ENCODE peak calls at places on chromosomes 13 and 19, in seven cellular contexts. X is neural crest cell, R is BJ, A is psoas muscle, T is mesothelial cell of epicardium, J is breast epithelium, W is RWPE2. O is an unnamed sample.

GRCh38 chr19:16330368-16330801 is 5.8 kb downstream of the KLF2 start:
- DNase-seq in R (no peak), A (peak; percentile 84), W (peak; percentile 98), T (no peak), J (peak; percentile 63), X (no peak), O (no peak)

GRCh38 chr13:40662866-40663265 is 3.6 kb downstream of the FOXO1 start:
- DNase-seq in X (no peak), J (no peak), R (no peak), A (no peak), T (no peak), W (no peak), O (no peak)

GRCh38 chr13:89150362-89150761 is 1479.2 kb downstream of the SLITRK5 start:
- DNase-seq in W (no peak), T (no peak), X (no peak), J (no peak), A (no peak), R (no peak), O (no peak)

GRCh38 chr13:112897956-112898785 is 70.8 kb upstream of the MCF2L start:
- DNase-seq in T (no peak), A (peak; percentile 39), J (peak; percentile 46), R (no peak), W (peak; percentile 47), X (no peak), O (no peak)

GRCh38 chr13:93249259-93249917 is 22.8 kb downstream of the GPC6 start:
- DNase-seq in T (no peak), W (peak; percentile 66), A (no peak), R (no peak), J (no peak), X (no peak), O (no peak)

GRCh38 chr13:101455863-101456262 is 3.4 kb downstream of the ITGBL1 start:
- DNase-seq in A (no peak), J (no peak), T (no peak), W (no peak), X (no peak), R (peak; percentile 78), O (no peak)

GRCh38 chr13:110352735-110353134 is 45.7 kb downstream of the COL4A2 start:
- DNase-seq in W (no peak), X (no peak), T (no peak), J (no peak), R (no peak), A (no peak), O (no peak)

GRCh38 chr13:30301827-30302226 is 5.5 kb downstream of the KATNAL1 start:
- DNase-seq in A (no peak), W (no peak), X (no peak), T (no peak), R (no peak), J (no peak), O (no peak)

GRCh38 chr19:3057275-3057714 is 5.0 kb downstream of the TLE5 start:
- DNase-seq in A (peak; percentile 97), J (peak; percentile 95), T (no peak), R (no peak), X (no peak), W (no peak), O (no peak)

GRCh38 chr13:105118577-105118976 is 1416.9 kb downstream of the EFNB2 start:
- DNase-seq in J (no peak), W (no peak), R (no peak), A (no peak), X (no peak), T (no peak), O (no peak)
- TF ChIP-seq CTCF in J (no peak), W (no peak), R (no peak), A (no peak), X (no peak), T (no peak), O (no peak)

DNA sequence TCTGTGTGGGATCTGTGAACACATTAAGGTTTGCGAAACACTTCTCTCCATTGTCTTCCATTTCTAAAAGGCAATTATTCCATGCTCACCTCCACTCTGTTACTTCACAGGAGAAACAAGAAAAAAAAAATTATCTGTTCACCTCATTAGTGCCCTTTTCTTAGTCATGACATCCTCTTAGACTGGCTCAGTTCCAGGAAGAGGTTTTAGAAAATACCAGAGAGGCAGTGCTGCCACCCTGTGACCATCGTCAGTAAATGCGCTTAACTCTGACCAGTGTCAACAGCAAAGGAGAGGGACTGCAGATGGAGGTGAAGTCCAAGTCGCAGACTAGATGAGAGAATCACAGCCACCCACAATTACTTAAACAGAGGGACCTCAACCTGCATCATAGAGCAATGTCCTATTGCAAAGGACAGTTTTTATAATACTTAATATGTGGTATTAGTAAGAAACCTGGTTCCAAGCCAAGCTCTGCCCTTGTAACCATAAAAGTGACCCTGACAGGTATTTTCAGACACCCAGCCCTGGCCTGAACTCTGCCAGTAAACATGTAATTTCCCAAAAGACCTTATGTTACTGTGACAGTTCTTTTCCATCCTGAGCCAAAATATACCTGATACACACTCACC is 19.4 kb downstream of the CEACAM21 start:
- DNase-seq in W (no peak), T (no peak), J (no peak), X (peak; percentile 19), A (peak; percentile 61), R (peak; percentile 12), O (peak; percentile 32)
- TF ChIP-seq CTCF in W (peak; percentile 77), T (no peak), J (no peak), X (peak; percentile 65), A (peak; percentile 28), R (peak; percentile 64), O (peak; percentile 61)

DNA sequence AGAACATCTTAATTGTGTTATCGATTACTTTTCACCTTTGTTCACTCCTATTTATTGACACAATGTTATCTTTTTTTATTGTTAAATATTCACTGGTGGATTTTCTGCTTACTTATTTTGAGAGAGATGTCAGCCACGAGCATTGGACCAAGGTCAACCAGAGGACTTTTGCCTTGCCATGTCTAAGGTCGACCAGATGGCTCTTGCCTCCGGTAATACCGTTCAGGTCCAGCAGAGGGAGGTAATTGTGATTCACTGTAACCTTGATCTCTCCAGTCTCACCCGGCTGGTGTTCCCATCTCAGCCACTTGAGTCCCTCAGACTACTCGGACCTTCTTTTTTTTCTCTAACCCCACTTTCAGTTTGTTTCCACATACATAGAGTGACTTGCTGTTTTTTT is 1438.1 kb downstream of the UQCRFS1 start:
- DNase-seq in J (no peak), A (no peak), X (no peak), R (no peak), W (no peak), T (no peak), O (peak; percentile 73)
- TF ChIP-seq CTCF in J (no peak), A (no peak), X (no peak), R (peak; percentile 24), W (no peak), T (no peak), O (no peak)

GRCh38 chr19:23758187-23759074 is at the start of gene ZNF681:
- DNase-seq in W (peak; percentile 87), X (peak; percentile 75), A (peak; percentile 90), J (peak; percentile 89), T (peak; percentile 75), R (peak; percentile 38), O (peak; percentile 96)
- TF ChIP-seq CTCF in W (no peak), X (peak; percentile 48), A (no peak), J (no peak), T (no peak), R (peak; percentile 2), O (peak; percentile 25)

GRCh38 chr13:33256148-33256547 is 29.4 kb downstream of the STARD13 start:
- DNase-seq in W (no peak), R (no peak), T (no peak), J (no peak), A (no peak), X (no peak), O (no peak)

GRCh38 chr13:33260168-33261098 is 25.1 kb downstream of the STARD13 start:
- DNase-seq in A (no peak), W (no peak), T (no peak), R (no peak), X (no peak), J (no peak), O (no peak)

GRCh38 chr13:33259296-33259695 is 26.3 kb downstream of the STARD13 start:
- DNase-seq in W (no peak), T (no peak), R (no peak), A (no peak), X (no peak), J (no peak), O (no peak)

GRCh38 chr13:33258437-33259193 is 26.9 kb downstream of the STARD13 start:
- DNase-seq in X (no peak), J (no peak), W (no peak), T (no peak), A (no peak), R (no peak), O (no peak)

DNA sequence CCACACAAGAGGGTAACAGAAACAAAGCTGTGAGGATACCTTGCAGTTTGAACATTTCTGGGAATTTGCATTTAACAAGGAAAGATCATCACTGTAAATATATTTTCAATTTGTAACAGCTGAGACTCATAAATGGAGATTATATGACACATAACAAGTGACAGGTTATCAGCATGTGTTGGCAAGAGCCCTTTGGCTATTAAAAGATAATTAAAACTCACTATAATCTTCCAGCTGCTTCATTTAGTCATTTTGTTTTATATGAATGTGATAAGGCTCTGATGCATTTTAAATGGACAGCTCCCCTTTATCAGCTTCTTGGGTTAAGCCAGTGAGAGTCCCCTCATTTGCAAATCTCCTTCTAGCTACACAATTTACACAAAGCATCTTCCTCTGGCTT is 27.8 kb downstream of the STARD13 start:
- DNase-seq in T (no peak), A (no peak), R (no peak), W (no peak), J (no peak), X (no peak), O (no peak)
- TF ChIP-seq CTCF in T (no peak), A (no peak), R (no peak), W (no peak), J (no peak), X (no peak), O (no peak)

DNA sequence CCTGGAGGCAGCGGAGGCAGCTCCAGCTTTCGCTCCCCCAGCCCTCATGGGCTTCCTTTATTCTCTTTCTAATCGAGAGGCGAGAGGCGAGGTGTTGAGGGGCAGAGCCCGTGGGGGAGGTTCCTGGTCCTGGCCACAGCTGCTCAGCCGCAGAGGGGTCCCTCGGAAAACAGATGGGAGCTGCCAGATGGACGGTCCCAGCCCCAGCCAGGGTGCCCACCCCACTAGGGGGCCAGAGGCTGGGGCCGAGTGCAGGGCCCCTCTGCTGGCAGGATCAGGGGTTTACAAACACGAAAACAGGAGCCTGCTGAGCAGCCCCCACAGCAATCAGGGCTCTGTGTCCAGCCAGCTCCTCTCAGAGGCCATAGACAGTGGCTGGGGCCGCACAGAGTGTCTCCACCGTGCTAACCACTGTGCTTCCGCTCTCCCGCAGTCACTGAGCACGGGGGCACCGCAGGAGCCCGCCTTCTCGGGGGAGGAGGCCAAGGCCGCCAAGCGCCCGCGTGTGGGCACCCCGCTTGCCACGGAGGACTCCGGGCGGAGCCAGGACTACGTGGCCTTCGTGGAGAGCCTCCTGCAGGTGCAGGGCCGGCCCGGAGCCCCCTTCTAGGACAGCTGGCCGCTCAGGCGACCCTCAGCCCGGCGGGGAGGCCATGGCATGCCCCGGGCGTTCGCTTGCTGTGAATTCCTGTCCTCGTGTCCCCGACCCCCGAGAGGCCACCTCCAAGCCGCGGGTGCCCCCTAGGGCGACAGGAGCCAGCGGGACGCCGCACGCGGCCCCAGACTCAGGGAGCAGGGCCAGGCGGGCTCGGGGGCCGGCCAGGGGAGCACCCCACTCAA is 182.2 kb downstream of the KDM4B start:
- DNase-seq in T (no peak), R (no peak), X (no peak), W (peak; percentile 49), A (peak; percentile 41), J (no peak), O (no peak)
- TF ChIP-seq CTCF in T (no peak), R (no peak), X (no peak), W (no peak), A (no peak), J (no peak), O (no peak)

O was measured in osteocyte.